ENCODE peak calls at places on chromosomes 7 and 10, in five cellular contexts. One of them, this sample, is unnamed.

GRCh38 chr10:34031410-34031809 is 696.9 kb upstream of the NRP1 start:
- DNase-seq in H9: no peak
- DNase-seq in trophoblast cell: no peak
- DNase-seq in mesenchymal stem cell: no peak
- DNase-seq in H1: no peak
- DNase-seq in this sample: no peak

GRCh38 chr10:132591166-132591971 is 53.8 kb downstream of the INPP5A start:
- DNase-seq in H9: peak
- DNase-seq in trophoblast cell: no peak
- DNase-seq in mesenchymal stem cell: peak
- DNase-seq in H1: no peak
- DNase-seq in this sample: no peak

GRCh38 chr7:108515636-108516035 is 10.3 kb downstream of the PNPLA8 start:
- DNase-seq in H9: no peak
- DNase-seq in trophoblast cell: no peak
- DNase-seq in mesenchymal stem cell: no peak
- DNase-seq in H1: no peak
- DNase-seq in this sample: no peak

GRCh38 chr7:134593530-134594392 is 44.9 kb downstream of the AKR1B15 start:
- DNase-seq in H9: no peak
- DNase-seq in trophoblast cell: no peak
- DNase-seq in mesenchymal stem cell: peak
- DNase-seq in H1: no peak
- DNase-seq in this sample: no peak

GRCh38 chr10:119337796-119338432 is 130.5 kb downstream of the GRK5 start:
- DNase-seq in H9: no peak
- DNase-seq in trophoblast cell: no peak
- DNase-seq in mesenchymal stem cell: peak
- DNase-seq in H1: no peak
- DNase-seq in this sample: no peak

GRCh38 chr7:39741942-39742623 is 118.7 kb downstream of the RALA start:
- DNase-seq in H9: peak
- DNase-seq in trophoblast cell: no peak
- DNase-seq in mesenchymal stem cell: peak
- DNase-seq in H1: peak
- DNase-seq in this sample: peak

GRCh38 chr10:97140887-97141745 is 44.6 kb downstream of the SLIT1 start:
- DNase-seq in H9: peak
- DNase-seq in trophoblast cell: no peak
- DNase-seq in mesenchymal stem cell: no peak
- DNase-seq in H1: no peak
- DNase-seq in this sample: no peak

GRCh38 chr10:59560990-59561389 is 148.7 kb downstream of the SLC16A9 start:
- DNase-seq in H9: no peak
- DNase-seq in trophoblast cell: no peak
- DNase-seq in mesenchymal stem cell: no peak
- DNase-seq in H1: no peak
- DNase-seq in this sample: no peak

GRCh38 chr10:86017841-86018734 is 348.5 kb downstream of the GRID1 start:
- DNase-seq in H9: no peak
- DNase-seq in trophoblast cell: no peak
- DNase-seq in mesenchymal stem cell: no peak
- DNase-seq in H1: no peak
- DNase-seq in this sample: no peak

GRCh38 chr10:119494224-119495060 is 48.1 kb downstream of the RGS10 start:
- DNase-seq in H9: no peak
- DNase-seq in trophoblast cell: no peak
- DNase-seq in mesenchymal stem cell: peak
- DNase-seq in H1: no peak
- DNase-seq in this sample: no peak

GRCh38 chr7:131196808-131197207 is 130.9 kb upstream of the MKLN1 start:
- DNase-seq in H9: no peak
- DNase-seq in trophoblast cell: no peak
- DNase-seq in mesenchymal stem cell: peak
- DNase-seq in H1: no peak
- DNase-seq in this sample: peak

GRCh38 chr10:108862691-108863350 is 1060.5 kb downstream of the XPNPEP1 start:
- DNase-seq in H9: no peak
- DNase-seq in trophoblast cell: no peak
- DNase-seq in mesenchymal stem cell: peak
- DNase-seq in H1: no peak
- DNase-seq in this sample: no peak

GRCh38 chr10:107485019-107485418 is 320.5 kb upstream of the SORCS1 start:
- DNase-seq in H9: no peak
- DNase-seq in trophoblast cell: no peak
- DNase-seq in mesenchymal stem cell: no peak
- DNase-seq in H1: no peak
- DNase-seq in this sample: no peak

GRCh38 chr7:86598311-86598710 is 45.4 kb upstream of the GRM3 start:
- DNase-seq in H9: peak
- DNase-seq in trophoblast cell: no peak
- DNase-seq in mesenchymal stem cell: no peak
- DNase-seq in H1: peak
- DNase-seq in this sample: no peak

GRCh38 chr10:103695584-103696005 is 159.8 kb downstream of the SH3PXD2A start:
- DNase-seq in H9: no peak
- DNase-seq in trophoblast cell: no peak
- DNase-seq in mesenchymal stem cell: peak
- DNase-seq in H1: no peak
- DNase-seq in this sample: no peak

GRCh38 chr7:136911362-136911761 is 42.9 kb downstream of the CHRM2 start:
- DNase-seq in H9: peak
- DNase-seq in trophoblast cell: peak
- DNase-seq in mesenchymal stem cell: peak
- DNase-seq in H1: no peak
- DNase-seq in this sample: no peak

GRCh38 chr10:25288181-25288580 is 113.4 kb downstream of the GPR158 start:
- DNase-seq in H9: no peak
- DNase-seq in trophoblast cell: no peak
- DNase-seq in mesenchymal stem cell: no peak
- DNase-seq in H1: no peak
- DNase-seq in this sample: no peak
- H2BK12ac ChIP-seq in H9: no peak
- H2BK12ac ChIP-seq in trophoblast cell: no peak
- H2BK12ac ChIP-seq in mesenchymal stem cell: no peak
- H2BK12ac ChIP-seq in H1: no peak
- H2BK12ac ChIP-seq in this sample: no peak

DNA sequence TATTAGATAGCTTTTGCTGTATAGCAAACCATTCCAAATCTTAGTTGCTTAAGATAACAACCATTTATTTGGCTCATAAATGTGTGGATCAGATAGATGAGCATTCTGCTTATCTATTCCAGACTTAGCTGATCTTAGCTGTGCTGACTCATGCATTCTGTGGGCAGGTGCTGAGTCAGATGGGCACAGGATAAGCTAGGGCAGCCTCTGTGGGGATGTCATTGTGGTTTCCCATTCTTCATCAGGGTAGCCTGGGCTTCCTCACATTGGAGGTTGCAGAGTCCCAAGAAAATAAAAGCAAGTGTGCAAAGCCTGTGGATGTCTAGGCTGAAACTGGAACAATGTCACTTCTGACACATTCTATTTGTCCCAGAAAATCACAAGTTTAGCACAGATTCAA is 917.0 kb downstream of the TYW1 start:
- DNase-seq in H9: no peak
- DNase-seq in trophoblast cell: no peak
- DNase-seq in mesenchymal stem cell: no peak
- DNase-seq in H1: no peak
- DNase-seq in this sample: no peak
- H2BK12ac ChIP-seq in H9: no peak
- H2BK12ac ChIP-seq in trophoblast cell: no peak
- H2BK12ac ChIP-seq in mesenchymal stem cell: no peak
- H2BK12ac ChIP-seq in H1: no peak
- H2BK12ac ChIP-seq in this sample: no peak

GRCh38 chr10:126277177-126277576 is 111.1 kb downstream of the ADAM12 start:
- DNase-seq in H9: no peak
- DNase-seq in trophoblast cell: no peak
- DNase-seq in mesenchymal stem cell: no peak
- DNase-seq in H1: no peak
- DNase-seq in this sample: peak
- H2BK12ac ChIP-seq in H9: no peak
- H2BK12ac ChIP-seq in trophoblast cell: no peak
- H2BK12ac ChIP-seq in mesenchymal stem cell: no peak
- H2BK12ac ChIP-seq in H1: no peak
- H2BK12ac ChIP-seq in this sample: no peak

GRCh38 chr7:1678070-1678543 is 8.0 kb downstream of the ELFN1 start:
- DNase-seq in H9: no peak
- DNase-seq in trophoblast cell: no peak
- DNase-seq in mesenchymal stem cell: no peak
- DNase-seq in H1: no peak
- DNase-seq in this sample: no peak

GRCh38 chr7:1678571-1679325 is 8.7 kb downstream of the ELFN1 start:
- DNase-seq in H9: no peak
- DNase-seq in trophoblast cell: no peak
- DNase-seq in mesenchymal stem cell: no peak
- DNase-seq in H1: no peak
- DNase-seq in this sample: no peak

GRCh38 chr7:1681581-1681980 is 11.5 kb downstream of the ELFN1 start:
- DNase-seq in H9: no peak
- DNase-seq in trophoblast cell: no peak
- DNase-seq in mesenchymal stem cell: no peak
- DNase-seq in H1: no peak
- DNase-seq in this sample: no peak

GRCh38 chr7:1679326-1679965 is 9.4 kb downstream of the ELFN1 start:
- DNase-seq in H9: no peak
- DNase-seq in trophoblast cell: no peak
- DNase-seq in mesenchymal stem cell: no peak
- DNase-seq in H1: no peak
- DNase-seq in this sample: no peak

GRCh38 chr7:1679966-1680730 is 10.1 kb downstream of the ELFN1 start:
- DNase-seq in H9: no peak
- DNase-seq in trophoblast cell: no peak
- DNase-seq in mesenchymal stem cell: no peak
- DNase-seq in H1: no peak
- DNase-seq in this sample: no peak
- H2BK12ac ChIP-seq in H9: no peak
- H2BK12ac ChIP-seq in trophoblast cell: no peak
- H2BK12ac ChIP-seq in mesenchymal stem cell: no peak
- H2BK12ac ChIP-seq in H1: no peak
- H2BK12ac ChIP-seq in this sample: no peak

GRCh38 chr10:19977097-19977521 is 160.9 kb downstream of the PLXDC2 start:
- DNase-seq in H9: no peak
- DNase-seq in trophoblast cell: peak
- DNase-seq in mesenchymal stem cell: peak
- DNase-seq in H1: no peak
- DNase-seq in this sample: no peak

GRCh38 chr10:19971343-19971742 is 155.1 kb downstream of the PLXDC2 start:
- DNase-seq in H9: no peak
- DNase-seq in trophoblast cell: no peak
- DNase-seq in mesenchymal stem cell: no peak
- DNase-seq in H1: no peak
- DNase-seq in this sample: no peak

GRCh38 chr10:19970707-19971106 is 154.5 kb downstream of the PLXDC2 start:
- DNase-seq in H9: no peak
- DNase-seq in trophoblast cell: no peak
- DNase-seq in mesenchymal stem cell: no peak
- DNase-seq in H1: no peak
- DNase-seq in this sample: no peak

GRCh38 chr10:19974554-19974953 is 158.3 kb downstream of the PLXDC2 start:
- DNase-seq in H9: no peak
- DNase-seq in trophoblast cell: no peak
- DNase-seq in mesenchymal stem cell: no peak
- DNase-seq in H1: no peak
- DNase-seq in this sample: no peak

GRCh38 chr10:19974138-19974537 is 157.9 kb downstream of the PLXDC2 start:
- DNase-seq in H9: no peak
- DNase-seq in trophoblast cell: no peak
- DNase-seq in mesenchymal stem cell: peak
- DNase-seq in H1: no peak
- DNase-seq in this sample: no peak
- H2BK12ac ChIP-seq in H9: no peak
- H2BK12ac ChIP-seq in trophoblast cell: no peak
- H2BK12ac ChIP-seq in mesenchymal stem cell: no peak
- H2BK12ac ChIP-seq in H1: no peak
- H2BK12ac ChIP-seq in this sample: no peak

DNA sequence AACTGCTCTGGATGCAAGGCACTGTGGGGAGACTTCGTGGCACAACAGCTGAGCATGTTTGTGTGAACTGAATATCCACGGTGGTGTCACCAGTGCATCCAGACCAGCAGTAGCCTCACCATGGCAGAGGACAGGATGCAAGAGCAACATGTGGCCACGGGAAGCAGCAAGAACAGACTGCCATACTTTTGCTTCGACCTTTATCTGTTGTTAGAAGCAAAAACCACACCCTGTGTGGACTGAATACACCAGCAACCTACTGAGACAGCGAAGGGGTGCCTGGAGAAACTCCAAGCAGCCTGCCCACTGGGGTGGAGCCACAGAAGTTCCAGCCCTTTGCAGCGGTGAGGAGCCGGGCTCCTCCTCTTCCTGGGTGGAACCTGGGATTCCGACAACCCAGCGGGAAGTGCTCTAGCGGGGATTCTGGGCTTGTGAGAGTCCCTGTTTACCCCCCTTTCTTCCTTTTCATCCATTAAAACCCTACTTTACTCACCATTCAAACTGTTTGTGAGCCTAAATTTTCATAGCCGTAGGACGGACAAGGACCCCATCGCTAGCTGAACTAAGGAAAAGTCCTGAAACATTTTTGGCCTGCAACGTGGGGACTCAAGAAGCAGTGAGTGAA is 584.9 kb downstream of the GRM8 start:
- DNase-seq in H9: no peak
- DNase-seq in trophoblast cell: no peak
- DNase-seq in mesenchymal stem cell: no peak
- DNase-seq in H1: no peak
- DNase-seq in this sample: no peak
- H2BK12ac ChIP-seq in H9: no peak
- H2BK12ac ChIP-seq in trophoblast cell: no peak
- H2BK12ac ChIP-seq in mesenchymal stem cell: no peak
- H2BK12ac ChIP-seq in H1: peak
- H2BK12ac ChIP-seq in this sample: no peak

DNA sequence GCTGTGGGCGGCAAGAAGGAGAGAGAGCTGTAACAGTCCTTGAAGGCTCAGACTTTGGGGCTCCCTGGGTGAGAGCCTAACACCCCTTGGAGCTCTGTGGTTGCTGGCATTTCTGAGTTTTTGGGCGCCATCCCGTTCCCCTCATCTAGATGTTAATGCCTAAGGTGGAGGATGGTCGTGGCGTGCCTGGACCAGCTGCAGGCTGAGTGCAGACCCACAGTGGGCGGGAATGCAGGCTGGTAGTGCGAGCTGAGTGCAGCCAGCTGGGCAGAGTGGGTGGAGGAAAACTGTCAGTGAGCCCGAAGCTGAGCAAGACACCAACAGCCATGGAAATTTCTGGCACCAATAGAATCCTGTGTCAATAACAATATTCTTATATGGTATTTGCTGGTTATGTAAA is 403.0 kb downstream of the ANKRD7 start:
- DNase-seq in H9: no peak
- DNase-seq in trophoblast cell: no peak
- DNase-seq in mesenchymal stem cell: no peak
- DNase-seq in H1: no peak
- DNase-seq in this sample: no peak
- H2BK12ac ChIP-seq in H9: no peak
- H2BK12ac ChIP-seq in trophoblast cell: no peak
- H2BK12ac ChIP-seq in mesenchymal stem cell: no peak
- H2BK12ac ChIP-seq in H1: no peak
- H2BK12ac ChIP-seq in this sample: no peak